ENCODE peak calls at places on chromosomes 5 and 9, in nine cellular contexts. C is H1, S is body of pancreas, O is spleen, V is HepG2, U is A549, L is IMR-90, R is suprapubic skin, M is esophagus muscularis mucosa. Q is an unnamed sample. For H3K4me1, the result is how much of the 10 kb centered on the place peaks cover.

GRCh38 chr9:70830618-70831017 is 290.8 kb downstream of the TRPM3 start:
- DNase-seq in U (no peak), L (no peak), S (no peak), V (no peak), M (no peak), C (no peak), R (no peak), O (no peak), Q (no peak)

GRCh38 chr5:124593952-124594351 is 152.5 kb downstream of the ZNF608 start:
- DNase-seq in S (no peak), O (no peak), M (no peak), L (no peak), U (no peak), C (no peak), R (no peak), V (no peak), Q (no peak)

GRCh38 chr9:107557236-107557990 is 67.8 kb upstream of the KLF4 start:
- DNase-seq in O (no peak), S (no peak), V (no peak), L (peak), R (no peak), U (no peak), M (no peak), C (no peak), Q (no peak)

GRCh38 chr5:28499764-28500290 is 1461.4 kb upstream of the CDH9 start:
- DNase-seq in M (no peak), O (no peak), U (no peak), V (no peak), C (no peak), L (no peak), S (no peak), R (no peak), Q (no peak)

GRCh38 chr5:60945760-60946253 is 802 bp downstream of the NDUFAF2 start:
- DNase-seq in M (peak), C (no peak), U (peak), V (peak), L (peak), S (peak), O (no peak), R (peak), Q (no peak)

GRCh38 chr9:89808801-89809200 is 204.0 kb downstream of the GADD45G start:
- DNase-seq in C (peak), M (no peak), R (no peak), U (no peak), V (no peak), S (no peak), O (no peak), L (no peak), Q (peak)

GRCh38 chr5:50666261-50667078 is at the start of gene PARP8:
- DNase-seq in M (no peak), R (peak), V (no peak), O (peak), U (no peak), C (peak), L (peak), S (peak), Q (peak)

GRCh38 chr9:36136894-36137391 is 410 bp downstream of the GLIPR2 start:
- DNase-seq in L (no peak), M (no peak), S (no peak), U (no peak), C (peak), O (no peak), V (no peak), R (peak), Q (no peak)

GRCh38 chr9:5563417-5563815 is 53.1 kb downstream of the PDCD1LG2 start:
- DNase-seq in O (no peak), M (no peak), R (no peak), C (no peak), L (no peak), S (no peak), V (no peak), U (no peak), Q (no peak)

GRCh38 chr5:125065736-125066135 is 319.3 kb upstream of the ZNF608 start:
- DNase-seq in C (no peak), R (no peak), V (no peak), S (no peak), U (no peak), O (no peak), M (no peak), L (no peak), Q (no peak)

GRCh38 chr5:123365163-123365562 is 58.0 kb downstream of the CEP120 start:
- DNase-seq in S (no peak), O (no peak), R (no peak), U (no peak), M (no peak), C (no peak), L (peak), V (no peak), Q (no peak)

GRCh38 chr5:677131-678101 is 15.7 kb downstream of the TPPP start:
- DNase-seq in M (no peak), V (no peak), U (no peak), O (peak), S (no peak), C (no peak), R (peak), L (no peak), Q (no peak)

GRCh38 chr9:34559616-34560546 is 29.6 kb downstream of the CNTFR start:
- DNase-seq in S (peak), M (no peak), R (no peak), V (peak), C (no peak), U (peak), L (peak), O (no peak), Q (peak)

GRCh38 chr9:106797299-106797698 is 65.7 kb upstream of the ZNF462 start:
- DNase-seq in L (no peak), M (no peak), O (no peak), V (no peak), S (no peak), U (peak), R (no peak), C (no peak), Q (no peak)

GRCh38 chr5:178083942-178084341 is 29.4 kb upstream of the N4BP3 start:
- DNase-seq in S (no peak), V (no peak), C (no peak), M (no peak), L (no peak), O (no peak), U (no peak), R (no peak), Q (no peak)

GRCh38 chr5:76582252-76583162 is 40.7 kb downstream of the F2RL2 start:
- DNase-seq in S (peak), M (no peak), C (no peak), R (no peak), O (no peak), V (no peak), U (no peak), L (peak), Q (peak)

GRCh38 chr9:137834846-137835546 is 42.6 kb upstream of the CACNA1B start:
- DNase-seq in L (no peak), U (no peak), O (no peak), C (no peak), R (no peak), V (no peak), S (no peak), M (no peak), Q (no peak)

GRCh38 chr5:149133795-149134777 is 7.2 kb upstream of the ABLIM3 start:
- DNase-seq in C (no peak), O (no peak), R (no peak), S (peak), V (no peak), M (peak), L (peak), U (peak), Q (peak)

GRCh38 chr5:96741911-96742310 is 65.8 kb downstream of the ERAP1 start:
- DNase-seq in U (no peak), C (no peak), R (no peak), V (no peak), O (no peak), L (no peak), M (no peak), S (no peak), Q (no peak)

GRCh38 chr9:103552712-103553111 is 541.4 kb upstream of the SMC2 start:
- DNase-seq in L (no peak), R (no peak), S (no peak), C (no peak), V (no peak), U (no peak), O (no peak), M (no peak), Q (no peak)
- H3K4me1 ChIP-seq in L (under half), R (under half), S (under half), C (under half), V (under half), U (under half), O (under half), M (under half), Q (under half)

GRCh38 chr9:3525836-3526165 is at the start of gene RFX3:
- DNase-seq in R (peak), V (peak), S (peak), U (peak), L (peak), M (peak), C (no peak), O (peak), Q (peak)

GRCh38 chr9:3526903-3527652 is 1.3 kb upstream of the RFX3 start:
- DNase-seq in S (peak), C (peak), V (peak), M (peak), R (peak), O (peak), U (peak), L (peak), Q (peak)

GRCh38 chr9:3526166-3526902 is 533 bp upstream of the RFX3 start:
- DNase-seq in M (peak), S (peak), O (peak), V (peak), L (peak), R (peak), U (peak), C (peak), Q (peak)

GRCh38 chr9:3527653-3527960 is 1.8 kb upstream of the RFX3 start:
- DNase-seq in O (no peak), L (no peak), R (no peak), U (no peak), C (no peak), M (no peak), S (no peak), V (peak), Q (no peak)

DNA sequence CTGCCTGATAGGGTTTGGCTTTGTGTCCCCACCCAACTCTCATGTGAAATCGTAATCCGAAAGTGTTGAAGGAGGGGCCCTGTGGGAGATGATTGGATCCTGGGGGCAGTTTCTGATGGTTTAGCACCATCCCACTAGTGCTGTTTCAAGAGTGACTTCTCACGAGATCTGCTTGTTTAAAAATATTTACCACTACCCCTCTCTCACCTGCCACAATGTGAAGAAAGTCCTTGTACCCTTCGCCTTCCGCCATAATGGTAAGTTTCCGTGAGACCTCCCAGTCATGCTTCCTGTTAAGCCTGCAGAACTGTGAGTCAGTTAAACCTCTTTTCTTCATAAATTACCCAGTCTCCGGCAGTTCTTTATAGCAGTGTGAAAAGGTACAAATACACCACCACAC is 2.7 kb upstream of the RFX3 start:
- DNase-seq in O (no peak), L (no peak), R (no peak), C (no peak), S (no peak), M (no peak), V (no peak), U (no peak), Q (no peak)
- TF ChIP-seq POLR2A in O (no peak), L (no peak), R (no peak), C (no peak), S (no peak), M (no peak), V (no peak), U (no peak), Q (no peak)

GRCh38 chr9:121709798-121710197 is 58.4 kb downstream of the DAB2IP start:
- DNase-seq in C (no peak), S (no peak), R (no peak), V (no peak), M (no peak), L (peak), U (no peak), O (no peak), Q (no peak)
- H3K4me1 ChIP-seq in C (under half), S (under half), R (under half), V (under half), M (half or more), L (under half), U (under half), O (under half), Q (under half)

DNA sequence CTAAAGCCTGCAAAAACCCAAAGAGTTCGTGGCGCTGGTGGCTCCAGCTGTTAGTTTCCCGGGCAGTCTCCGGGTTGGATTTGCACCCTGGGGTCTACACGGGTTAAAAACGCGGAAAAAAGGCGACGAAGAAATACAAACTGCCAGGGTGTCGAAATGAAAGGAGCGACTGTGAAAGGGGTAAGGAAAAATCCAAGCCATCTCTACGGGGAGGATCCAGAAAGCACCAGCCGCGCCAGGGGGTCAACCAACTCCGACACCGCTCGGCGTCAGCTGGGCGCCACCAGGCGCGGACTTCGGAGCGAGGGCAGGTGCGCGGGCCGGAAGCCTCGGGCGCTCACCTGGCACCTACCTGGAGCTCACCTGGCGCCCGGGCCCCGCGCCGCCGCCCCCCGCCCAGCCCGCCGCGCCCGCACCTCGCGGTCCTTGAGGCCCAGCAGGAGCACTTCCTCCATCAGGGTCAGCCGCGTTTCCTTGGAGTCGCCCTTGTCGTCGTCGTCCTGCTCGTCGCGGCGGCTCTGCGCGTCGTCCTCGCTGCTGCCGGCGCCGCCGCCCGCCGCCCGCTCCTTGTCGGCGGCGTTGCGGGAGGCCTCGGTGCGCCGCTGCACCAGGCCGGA is 617 bp downstream of the GOLPH3 start:
- DNase-seq in L (peak), R (peak), C (peak), O (peak), M (no peak), S (peak), V (peak), U (peak), Q (peak)
- TF ChIP-seq POLR2A in L (no peak), R (no peak), C (peak), O (no peak), M (no peak), S (peak), V (peak), U (no peak), Q (no peak)

DNA sequence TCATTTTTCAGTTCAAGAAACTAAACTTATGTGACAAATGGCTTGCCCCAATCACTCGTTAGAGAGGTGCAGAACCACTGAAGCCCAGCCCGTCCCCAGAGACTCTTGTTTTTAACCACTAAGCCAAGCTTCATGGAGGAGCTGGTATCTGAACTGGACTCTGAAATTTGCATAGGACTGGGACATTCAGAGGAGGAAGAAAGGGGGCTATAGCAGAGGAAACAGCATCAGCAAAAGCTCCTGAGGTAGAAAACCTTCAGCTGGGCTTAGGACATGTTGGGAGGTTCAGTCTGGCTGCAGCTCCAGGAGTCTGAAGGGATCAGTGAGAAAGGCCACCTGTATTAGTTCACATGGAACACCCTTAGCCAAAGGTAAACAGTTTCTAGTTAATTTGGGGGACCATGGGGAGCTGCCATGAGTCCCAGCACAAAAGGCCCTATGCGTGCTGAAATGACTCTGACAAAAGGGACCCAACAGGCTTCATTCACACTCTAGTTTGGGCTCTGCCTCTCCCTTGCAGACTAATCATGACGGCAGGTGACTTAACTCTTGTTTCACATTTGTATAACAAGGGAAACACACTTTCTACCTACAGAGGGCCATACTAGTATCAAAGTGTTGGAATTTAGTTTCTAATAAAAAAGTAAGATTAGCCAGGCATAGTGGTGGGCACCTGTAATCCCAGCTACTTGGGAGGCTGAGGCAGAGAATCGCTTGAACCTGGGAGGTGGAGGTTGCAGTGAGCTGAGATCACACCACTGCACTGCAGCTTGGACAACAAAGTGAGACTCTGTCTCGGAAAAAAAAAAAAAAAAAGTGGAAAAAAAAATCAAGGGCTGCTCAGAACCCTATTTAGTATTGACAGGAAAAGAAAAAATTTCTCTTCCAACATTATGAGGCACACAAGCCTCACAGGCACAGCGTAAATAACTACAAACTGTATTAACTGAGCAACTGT is 10.2 kb downstream of the FBXO10 start:
- DNase-seq in O (no peak), M (no peak), L (no peak), C (no peak), V (no peak), U (no peak), S (peak), R (no peak), Q (no peak)
- H3K4me1 ChIP-seq in O (under half), M (under half), L (under half), C (under half), V (under half), U (under half), S (under half), R (under half), Q (under half)

DNA sequence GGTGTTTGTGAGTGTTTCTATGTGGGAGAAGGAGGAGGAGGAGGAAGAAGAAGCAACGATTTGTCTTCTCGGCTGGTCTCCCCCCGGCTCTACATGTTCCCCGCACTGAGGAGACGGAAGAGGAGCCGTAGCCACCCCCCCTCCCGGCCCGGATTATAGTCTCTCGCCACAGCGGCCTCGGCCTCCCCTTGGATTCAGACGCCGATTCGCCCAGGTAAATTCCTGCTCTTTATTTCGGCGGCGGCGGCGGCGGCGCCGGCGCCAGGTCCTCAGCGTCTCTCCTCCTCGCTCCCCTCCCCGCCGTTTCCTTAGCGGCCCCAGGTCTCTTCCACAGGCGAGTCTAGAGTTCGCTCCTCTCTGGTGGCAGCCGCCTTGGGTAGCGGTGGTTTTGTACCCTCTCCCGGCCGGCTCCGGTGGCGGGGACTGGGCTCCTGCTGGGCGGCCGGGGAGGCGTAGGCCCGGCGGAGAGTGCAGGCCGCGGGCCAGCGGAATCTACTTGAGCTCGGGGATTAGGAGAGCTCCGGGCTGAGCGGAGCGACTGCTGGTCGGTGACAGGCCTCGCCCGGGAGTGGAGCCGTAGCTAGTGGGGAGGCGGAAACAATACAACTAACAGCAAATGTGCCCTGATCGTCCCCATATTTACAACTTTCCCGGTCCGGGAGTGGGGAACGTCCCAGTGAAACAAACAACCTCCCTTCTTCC is 547 bp downstream of the NIPBL start:
- DNase-seq in V (peak), S (peak), L (peak), C (peak), U (peak), R (peak), M (no peak), O (peak), Q (peak)
- TF ChIP-seq POLR2A in V (no peak), S (no peak), L (no peak), C (no peak), U (no peak), R (no peak), M (no peak), O (peak), Q (peak)

GRCh38 chr9:114384836-114385411 is 2.9 kb downstream of the AKNA start:
- DNase-seq in M (no peak), S (no peak), C (no peak), V (no peak), L (no peak), U (no peak), R (no peak), O (peak), Q (no peak)
- H3K4me1 ChIP-seq in M (half or more), S (under half), C (under half), V (under half), L (under half), U (under half), R (half or more), O (half or more), Q (half or more)

GRCh38 chr9:110114888-110115259 is 93.1 kb downstream of the C9orf152 start:
- DNase-seq in R (no peak), O (no peak), V (no peak), L (peak), S (no peak), C (no peak), M (no peak), U (no peak), Q (no peak)
- TF ChIP-seq POLR2A in R (no peak), O (no peak), V (no peak), L (no peak), S (no peak), C (no peak), M (no peak), U (no peak), Q (no peak)